ENCODE peak calls at places on chromosomes 13 and 19, in five cellular contexts. F is ELR; H is skeletal muscle cell; L is stimulated activated CD4-positive, alpha-beta T cell treated with anti-CD3 and anti-CD28 coated beads, TNF-alpha, amount 100 ng/mL, for 4 hours; K is nephron progenitor cell. V is an unnamed sample.

GRCh38 chr13:20673711-20674110 is 29.8 kb upstream of the IL17D start:
- DNase-seq in F (no peak), H (no peak), L (no peak), K (no peak), V (no peak)

GRCh38 chr19:19750842-19751790 is 18.2 kb upstream of the ZNF14 start:
- DNase-seq in F (no peak), H (no peak), L (no peak), K (no peak), V (no peak)

GRCh38 chr13:58165617-58166016 is 534.1 kb downstream of the PCDH17 start:
- DNase-seq in F (no peak), H (no peak), L (no peak), K (no peak), V (no peak)

GRCh38 chr13:66657165-66657895 is 572.8 kb downstream of the PCDH9 start:
- DNase-seq in F (peak), H (peak), L (no peak), K (no peak), V (peak)

GRCh38 chr13:85995788-85996418 is 196.7 kb upstream of the SLITRK6 start:
- DNase-seq in F (peak), H (no peak), L (no peak), K (no peak), V (no peak)

GRCh38 chr19:8111376-8111775 is 38.0 kb downstream of the FBN3 start:
- DNase-seq in F (no peak), H (no peak), L (no peak), K (no peak), V (no peak)

GRCh38 chr19:14363203-14364097 is 17.8 kb upstream of the ADGRE5 start:
- DNase-seq in F (peak), H (no peak), L (no peak), K (peak), V (no peak)

GRCh38 chr13:79458436-79458835 is 22.5 kb upstream of the NDFIP2 start:
- DNase-seq in F (no peak), H (no peak), L (no peak), K (no peak), V (no peak)

GRCh38 chr19:12884627-12884925 is 2.4 kb downstream of the KLF1 start:
- DNase-seq in F (no peak), H (no peak), L (no peak), K (no peak), V (no peak)

GRCh38 chr19:44367024-44367423 is 10.5 kb upstream of the ZNF112 start:
- DNase-seq in F (peak), H (no peak), L (no peak), K (no peak), V (no peak)

GRCh38 chr19:48348737-48349136 is 15.0 kb downstream of the TMEM143 start:
- DNase-seq in F (no peak), H (no peak), L (no peak), K (no peak), V (no peak)

GRCh38 chr19:36246006-36246391 is 31.1 kb downstream of the ZNF146 start:
- DNase-seq in F (no peak), H (no peak), L (no peak), K (no peak), V (no peak)

V was measured in AG04450.